ENCODE peak calls at places on chromosomes 13 and 19, in nine cellular contexts. B is T-helper 2 cell, Z is T-helper 1 cell, T is B cell, I is GM13976, V is A673, G is NCI-H446, Y is fibroblast of mammary gland, S is posterior cingulate gyrus. A is an unnamed sample.
A peak's percentile ranks its signal among the peaks of the same experiment; 100 is the strongest.

GRCh38 chr13:84208251-84208650 is 326.0 kb upstream of the SLITRK1 start:
- DNase-seq in B (no peak), Z (no peak), T (no peak), I (no peak), V (no peak), G (no peak), Y (no peak), S (no peak), A (no peak)

GRCh38 chr19:3977242-3978143 is 6.6 kb upstream of the DAPK3 start:
- DNase-seq in B (no peak), Z (peak; percentile 19), T (peak; percentile 36), I (no peak), V (no peak), G (no peak), Y (no peak), S (no peak), A (no peak)

GRCh38 chr13:21242236-21242635 is 65.8 kb downstream of the MRPL57 start:
- DNase-seq in B (no peak), Z (no peak), T (no peak), I (no peak), V (peak; percentile 57), G (no peak), Y (no peak), S (no peak), A (no peak)

GRCh38 chr19:3203754-3204645 is 18.3 kb downstream of the NCLN start:
- DNase-seq in B (no peak), Z (no peak), T (no peak), I (no peak), V (no peak), G (no peak), Y (no peak), S (no peak), A (no peak)

GRCh38 chr19:53989600-53990533 is 1.6 kb upstream of the CACNG6 start:
- DNase-seq in B (no peak), Z (no peak), T (no peak), I (no peak), V (no peak), G (no peak), Y (no peak), S (no peak), A (no peak)

GRCh38 chr19:19083413-19084178 is 19.8 kb downstream of the SLC25A42 start:
- DNase-seq in B (no peak), Z (no peak), T (no peak), I (no peak), V (no peak), G (no peak), Y (no peak), S (no peak), A (no peak)

GRCh38 chr19:15115080-15115479 is 7.9 kb downstream of the SYDE1 start:
- DNase-seq in B (no peak), Z (no peak), T (no peak), I (no peak), V (no peak), G (no peak), Y (peak; percentile 81), S (peak; percentile 53), A (no peak)

GRCh38 chr19:6108721-6109633 is 1.3 kb downstream of the RFX2 start:
- DNase-seq in B (peak; percentile 74), Z (peak; percentile 43), T (peak; percentile 69), I (no peak), V (peak; percentile 58), G (no peak), Y (peak; percentile 59), S (no peak), A (peak; percentile 50)

GRCh38 chr19:55519461-55520311 is 17.2 kb downstream of the SBK2 start:
- DNase-seq in B (no peak), Z (no peak), T (no peak), I (no peak), V (peak; percentile 27), G (no peak), Y (peak; percentile 97), S (no peak), A (no peak)

GRCh38 chr19:13353625-13354024 is 152.7 kb downstream of the CACNA1A start:
- DNase-seq in B (no peak), Z (no peak), T (no peak), I (no peak), V (no peak), G (no peak), Y (no peak), S (no peak), A (no peak)

GRCh38 chr19:45975296-45975695 is 1.6 kb upstream of the NOVA2 start:
- DNase-seq in B (no peak), Z (no peak), T (no peak), I (no peak), V (no peak), G (no peak), Y (no peak), S (no peak), A (no peak)

GRCh38 chr19:45863840-45864628 is at the start of gene FOXA3:
- DNase-seq in B (peak; percentile 64), Z (no peak), T (peak; percentile 77), I (peak; percentile 93), V (peak; percentile 50), G (no peak), Y (peak; percentile 38), S (peak; percentile 58), A (peak; percentile 56)

GRCh38 chr19:19211499-19212432 is at the start of gene NCAN:
- DNase-seq in B (no peak), Z (no peak), T (no peak), I (no peak), V (no peak), G (no peak), Y (no peak), S (peak; percentile 43), A (no peak)

GRCh38 chr19:38850976-38851621 is 1.3 kb upstream of the HNRNPL start:
- DNase-seq in B (no peak), Z (no peak), T (peak; percentile 72), I (no peak), V (peak; percentile 49), G (no peak), Y (no peak), S (no peak), A (no peak)

GRCh38 chr19:46739290-46739771 is 6.5 kb upstream of the FKRP start:
- DNase-seq in B (no peak), Z (no peak), T (no peak), I (no peak), V (no peak), G (no peak), Y (no peak), S (peak; percentile 27), A (no peak)

GRCh38 chr19:45768644-45769053 is 403 bp downstream of the SIX5 start:
- DNase-seq in B (peak; percentile 58), Z (no peak), T (no peak), I (no peak), V (peak; percentile 67), G (no peak), Y (peak; percentile 43), S (no peak), A (no peak)

GRCh38 chr13:28541966-28542365 is 47.0 kb upstream of the FLT1 start:
- DNase-seq in B (no peak), Z (no peak), T (no peak), I (no peak), V (no peak), G (no peak), Y (no peak), S (no peak), A (no peak)

GRCh38 chr19:58009666-58010301 is 7.2 kb upstream of the ZNF606 start:
- DNase-seq in B (peak; percentile 76), Z (peak; percentile 34), T (peak; percentile 89), I (peak; percentile 69), V (peak; percentile 91), G (peak; percentile 26), Y (peak; percentile 79), S (peak; percentile 95), A (peak; percentile 18)

GRCh38 chr19:14347999-14348889 is 33.0 kb upstream of the ADGRE5 start:
- DNase-seq in B (peak; percentile 62), Z (peak; percentile 52), T (peak; percentile 80), I (peak; percentile 91), V (peak; percentile 73), G (no peak), Y (peak; percentile 43), S (peak; percentile 69), A (peak; percentile 44)

GRCh38 chr19:31535691-31536460 is 186.6 kb upstream of the TSHZ3 start:
- DNase-seq in B (no peak), Z (no peak), T (no peak), I (no peak), V (no peak), G (no peak), Y (no peak), S (no peak), A (no peak)

GRCh38 chr13:110629735-110630134 is 14.4 kb downstream of the NAXD start:
- DNase-seq in B (peak; percentile 77), Z (no peak), T (no peak), I (no peak), V (no peak), G (no peak), Y (peak; percentile 68), S (no peak), A (no peak)

GRCh38 chr13:45142440-45143345 is 22.4 kb downstream of the GTF2F2 start:
- DNase-seq in B (no peak), Z (no peak), T (no peak), I (no peak), V (peak; percentile 78), G (no peak), Y (peak; percentile 5), S (no peak), A (no peak)

GRCh38 chr19:4140237-4140711 is 13.2 kb upstream of the CREB3L3 start:
- DNase-seq in B (peak; percentile 63), Z (no peak), T (peak; percentile 53), I (peak; percentile 82), V (peak; percentile 75), G (no peak), Y (peak; percentile 74), S (peak; percentile 37), A (no peak)

GRCh38 chr13:31835932-31836331 is 96.6 kb downstream of the RXFP2 start:
- DNase-seq in B (no peak), Z (no peak), T (no peak), I (no peak), V (peak; percentile 12), G (no peak), Y (peak; percentile 87), S (no peak), A (no peak)

GRCh38 chr19:3544742-3545668 is 6.0 kb downstream of the TEKTIP1 start:
- DNase-seq in B (peak; percentile 48), Z (peak; percentile 73), T (peak; percentile 80), I (peak; percentile 92), V (peak; percentile 61), G (no peak), Y (peak; percentile 53), S (peak; percentile 91), A (peak; percentile 69)

GRCh38 chr13:108322206-108322824 is 52.8 kb downstream of the TNFSF13B start:
- DNase-seq in B (peak; percentile 59), Z (no peak), T (peak; percentile 30), I (peak; percentile 50), V (peak; percentile 62), G (no peak), Y (peak; percentile 60), S (no peak), A (no peak)

GRCh38 chr19:49761249-49761624 is 1.9 kb downstream of the TSKS start:
- DNase-seq in B (no peak), Z (no peak), T (no peak), I (no peak), V (no peak), G (no peak), Y (no peak), S (no peak), A (no peak)

A was measured in activated T-helper 9 cell treated with anti-CD3 and anti-CD28 coated beads, Interleukin-2, amount 50 U/mL, for 16 hours.